ENCODE peak calls at places on chromosomes 16 and 17, in eight cellular contexts. U is OCI-LY7, W is GM23338, K is mesendoderm, V is fibroblast of lung, S is mammary epithelial cell, H is IMR-90, N is PC-3. M is an unnamed sample.

GRCh38 chr16:59249049-59249448 is 514.9 kb upstream of the GOT2 start:
- DNase-seq in N (no peak), H (no peak), V (no peak), W (peak), K (peak), U (no peak), S (no peak), M (peak)

GRCh38 chr17:68450391-68450790 is 6.9 kb downstream of the WIPI1 start:
- DNase-seq in S (no peak), H (no peak), U (no peak), K (no peak), W (no peak), V (no peak), N (no peak), M (no peak)

GRCh38 chr17:70100983-70101382 is 26.0 kb downstream of the KCNJ16 start:
- DNase-seq in U (no peak), S (no peak), H (no peak), N (peak), V (no peak), W (no peak), K (no peak), M (no peak)

GRCh38 chr17:38554430-38555350 is 51.1 kb downstream of the SRCIN1 start:
- DNase-seq in H (peak), N (peak), U (no peak), V (peak), K (no peak), W (no peak), S (peak), M (no peak)

GRCh38 chr16:47499700-47500264 is 38.7 kb downstream of the PHKB start:
- DNase-seq in H (no peak), U (no peak), W (no peak), S (no peak), N (no peak), K (no peak), V (no peak), M (no peak)

GRCh38 chr17:17258998-17259397 is 22.0 kb upstream of the FLCN start:
- DNase-seq in W (no peak), U (no peak), S (no peak), K (no peak), V (no peak), N (no peak), H (no peak), M (no peak)

GRCh38 chr17:21602176-21602575 is 90.1 kb upstream of the KCNJ18 start:
- DNase-seq in W (no peak), U (no peak), K (no peak), H (no peak), S (no peak), N (no peak), V (no peak), M (no peak)

GRCh38 chr16:60107467-60107866 is 1373.4 kb upstream of the GOT2 start:
- DNase-seq in U (no peak), H (no peak), S (peak), V (peak), N (peak), W (no peak), K (no peak), M (no peak)

GRCh38 chr17:40364906-40365305 is 369 bp upstream of the GJD3 start:
- DNase-seq in V (no peak), W (no peak), U (no peak), N (no peak), H (no peak), S (no peak), K (no peak), M (no peak)

GRCh38 chr17:74220966-74221814 is 7.8 kb downstream of the TTYH2 start:
- DNase-seq in H (no peak), N (no peak), S (no peak), K (no peak), W (no peak), V (no peak), U (no peak), M (peak)

GRCh38 chr16:64696872-64697271 is 425.0 kb downstream of the CDH11 start:
- DNase-seq in K (no peak), V (no peak), H (no peak), W (no peak), N (no peak), S (no peak), U (no peak), M (no peak)

GRCh38 chr17:59298512-59298911 is 32.9 kb upstream of the YPEL2 start:
- DNase-seq in W (no peak), K (no peak), V (no peak), N (no peak), H (no peak), U (no peak), S (no peak), M (no peak)

GRCh38 chr16:66894948-66895696 is 14.8 kb downstream of the PDP2 start:
- DNase-seq in W (peak), U (peak), V (peak), S (peak), K (peak), H (peak), N (peak), M (peak)

GRCh38 chr17:65365209-65365608 is 196.2 kb downstream of the AXIN2 start:
- DNase-seq in V (no peak), U (no peak), N (no peak), W (no peak), H (no peak), S (no peak), K (no peak), M (no peak)

GRCh38 chr17:48016112-48016511 is 21.5 kb downstream of the COPZ2 start:
- DNase-seq in N (peak), K (peak), H (peak), V (peak), U (no peak), W (no peak), S (no peak), M (peak)

GRCh38 chr16:29701214-29701555 is 22.2 kb downstream of the QPRT start:
- DNase-seq in U (no peak), S (no peak), H (no peak), N (no peak), V (no peak), K (no peak), W (no peak), M (no peak)

GRCh38 chr17:40564195-40564882 is 933 bp downstream of the CCR7 start:
- DNase-seq in H (no peak), W (no peak), U (no peak), N (no peak), S (no peak), K (no peak), V (no peak), M (no peak)

GRCh38 chr17:44069974-44070454 is 521 bp upstream of the G6PC3 start:
- DNase-seq in N (no peak), W (peak), U (peak), K (peak), H (no peak), V (peak), S (peak), M (peak)

GRCh38 chr16:30606004-30606403 is 4.2 kb downstream of the ZNF689 start:
- DNase-seq in V (no peak), H (no peak), K (no peak), N (no peak), U (no peak), S (no peak), W (no peak), M (no peak)

GRCh38 chr16:89142474-89143197 is 28.9 kb upstream of the CDH15 start:
- DNase-seq in V (no peak), N (no peak), H (no peak), S (no peak), K (no peak), U (no peak), W (no peak), M (peak)

GRCh38 chr16:87393680-87394055 is 1.5 kb downstream of the MAP1LC3B start:
- DNase-seq in S (no peak), U (no peak), N (no peak), W (no peak), V (no peak), K (no peak), H (no peak), M (no peak)

GRCh38 chr17:50259484-50260324 is 14.6 kb upstream of the TMEM92 start:
- DNase-seq in N (no peak), K (no peak), H (no peak), W (no peak), S (no peak), U (no peak), V (peak), M (peak)

GRCh38 chr17:78839173-78839761 is 1.3 kb downstream of the USP36 start:
- DNase-seq in V (peak), W (no peak), S (peak), H (peak), U (peak), N (peak), K (peak), M (peak)

GRCh38 chr17:76529224-76529642 is 8.3 kb downstream of the CYGB start:
- DNase-seq in W (no peak), V (peak), U (peak), H (peak), S (peak), N (peak), K (no peak), M (peak)

GRCh38 chr17:28112199-28112995 is 69.9 kb downstream of the NLK start:
- DNase-seq in W (no peak), N (peak), S (no peak), K (peak), U (no peak), V (peak), H (peak), M (no peak)

GRCh38 chr17:20967776-20968175 is 75.0 kb downstream of the USP22 start:
- DNase-seq in V (no peak), W (no peak), H (peak), N (no peak), U (no peak), K (peak), S (no peak), M (no peak)

GRCh38 chr17:39461911-39462641 is 790 bp downstream of the CDK12 start:
- DNase-seq in N (peak), U (peak), K (peak), V (peak), H (peak), W (peak), S (peak), M (no peak)

GRCh38 chr17:37828313-37829124 is 83.7 kb upstream of the HNF1B start:
- DNase-seq in V (peak), N (peak), S (no peak), K (peak), W (no peak), H (peak), U (no peak), M (no peak)

GRCh38 chr16:49540836-49541235 is 167.2 kb downstream of the C16orf78 start:
- DNase-seq in K (no peak), H (no peak), W (no peak), V (no peak), N (no peak), S (no peak), U (no peak), M (peak)

GRCh38 chr17:49859991-49860953 is 12.4 kb upstream of the TAC4 start:
- DNase-seq in H (no peak), U (no peak), S (no peak), N (peak), W (peak), V (no peak), K (peak), M (peak)

DNA sequence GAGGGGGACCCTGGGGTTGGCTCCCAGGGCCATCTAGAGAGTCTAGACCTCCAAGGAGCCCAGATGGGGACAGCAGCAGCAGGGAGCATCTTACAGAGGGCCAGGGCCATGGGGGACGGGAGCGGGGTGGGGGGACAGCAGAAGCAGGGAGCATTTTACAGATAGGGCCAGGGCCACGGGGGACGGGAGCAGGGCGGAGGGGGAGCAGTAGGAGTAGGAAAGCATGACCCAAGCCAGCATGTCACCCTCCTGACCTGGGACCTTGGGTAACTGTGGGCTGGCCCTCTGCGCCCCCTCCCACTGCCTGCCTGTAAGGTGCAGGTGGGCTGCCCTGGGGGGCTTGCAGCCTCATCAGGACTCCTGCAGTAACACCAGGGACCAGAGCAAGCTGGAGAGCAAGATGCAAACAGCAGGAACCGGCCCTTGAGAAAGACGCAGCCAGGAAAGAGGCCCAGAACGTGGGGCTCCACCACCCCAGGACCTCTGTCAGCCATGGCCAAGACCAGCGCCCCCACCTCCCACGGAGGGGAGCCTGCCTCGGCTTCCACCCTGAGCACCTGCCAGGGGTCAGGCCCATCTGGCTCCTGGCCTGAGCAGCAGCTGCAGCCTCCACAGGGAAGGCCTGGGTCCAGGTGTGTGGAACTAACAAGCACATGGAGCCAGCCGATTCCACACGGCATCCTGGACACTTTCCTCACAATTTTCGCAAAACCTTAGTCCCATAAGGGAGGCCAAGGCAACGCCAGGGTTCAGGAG is 2.4 kb downstream of the ZNF598 start:
- DNase-seq in U (no peak), S (no peak), V (no peak), W (no peak), K (no peak), N (no peak), H (no peak), M (no peak)
- H3K4me2 ChIP-seq in U (peak), S (peak), V (peak), W (peak), K (no peak), N (peak), H (peak), M (peak)

GRCh38 chr17:56897646-56898424 is 16.0 kb downstream of the TRIM25 start:
- DNase-seq in S (no peak), N (no peak), V (no peak), H (no peak), K (no peak), W (no peak), U (peak), M (no peak)

GRCh38 chr17:56898874-56899273 is 15.0 kb downstream of the TRIM25 start:
- DNase-seq in U (no peak), N (no peak), S (no peak), H (no peak), V (no peak), K (no peak), W (no peak), M (no peak)

GRCh38 chr17:56899403-56899802 is 14.4 kb downstream of the TRIM25 start:
- DNase-seq in W (no peak), V (no peak), N (no peak), U (no peak), H (no peak), S (no peak), K (no peak), M (no peak)

GRCh38 chr17:56903560-56903959 is 10.3 kb downstream of the TRIM25 start:
- DNase-seq in V (no peak), N (no peak), H (no peak), W (no peak), K (no peak), U (no peak), S (no peak), M (no peak)

GRCh38 chr17:56902350-56902749 is 11.5 kb downstream of the TRIM25 start:
- DNase-seq in K (peak), H (peak), N (peak), S (peak), V (peak), W (no peak), U (no peak), M (peak)
- H3K27ac ChIP-seq in K (no peak), H (no peak), N (peak), S (peak), V (no peak), W (no peak), U (no peak), M (peak)

DNA sequence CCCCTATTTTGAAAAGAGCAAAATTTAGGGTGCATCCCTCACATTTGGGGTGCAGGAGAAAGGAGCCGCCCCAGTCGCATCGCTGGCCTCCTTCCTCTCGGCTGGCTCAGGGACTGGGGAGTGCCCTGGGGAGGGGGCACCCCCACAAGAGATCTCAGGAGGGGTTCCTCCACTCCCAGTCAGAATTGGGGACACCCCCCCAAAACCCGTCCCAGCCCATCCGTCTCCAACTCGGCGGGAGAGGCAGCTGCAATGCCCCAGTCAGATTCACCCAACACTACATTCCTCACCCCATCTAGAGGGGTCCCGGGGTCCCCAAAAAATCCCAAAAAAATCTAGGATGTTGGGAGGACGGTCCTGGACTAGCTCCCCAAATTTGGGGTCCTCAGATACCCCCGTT is 3.4 kb upstream of the BCL6B start:
- DNase-seq in N (no peak), V (no peak), U (no peak), S (no peak), W (no peak), K (no peak), H (no peak), M (peak)
- H3K4me2 ChIP-seq in N (peak), V (peak), U (no peak), S (peak), W (peak), K (no peak), H (peak), M (peak)

GRCh38 chr17:6474376-6474775 is 30.1 kb downstream of the PIMREG start:
- DNase-seq in N (no peak), V (no peak), K (no peak), S (no peak), W (no peak), H (no peak), U (no peak), M (peak)
- H3K27ac ChIP-seq in N (no peak), V (no peak), K (no peak), S (no peak), W (no peak), H (no peak), U (no peak), M (no peak)

GRCh38 chr17:8020776-8021564 is 17.9 kb upstream of the ALOX15B start:
- DNase-seq in H (no peak), K (no peak), W (no peak), N (no peak), S (no peak), U (no peak), V (no peak), M (no peak)

GRCh38 chr17:8018436-8018835 is 16.0 kb downstream of the GUCY2D start:
- DNase-seq in W (no peak), U (no peak), N (no peak), H (no peak), V (no peak), S (no peak), K (no peak), M (no peak)

GRCh38 chr17:8019665-8020064 is 17.2 kb downstream of the GUCY2D start:
- DNase-seq in N (peak), K (no peak), S (peak), U (no peak), H (peak), V (peak), W (no peak), M (peak)

GRCh38 chr17:8020251-8020650 is 17.8 kb downstream of the GUCY2D start:
- DNase-seq in N (no peak), W (no peak), U (no peak), S (no peak), K (no peak), V (no peak), H (no peak), M (no peak)

DNA sequence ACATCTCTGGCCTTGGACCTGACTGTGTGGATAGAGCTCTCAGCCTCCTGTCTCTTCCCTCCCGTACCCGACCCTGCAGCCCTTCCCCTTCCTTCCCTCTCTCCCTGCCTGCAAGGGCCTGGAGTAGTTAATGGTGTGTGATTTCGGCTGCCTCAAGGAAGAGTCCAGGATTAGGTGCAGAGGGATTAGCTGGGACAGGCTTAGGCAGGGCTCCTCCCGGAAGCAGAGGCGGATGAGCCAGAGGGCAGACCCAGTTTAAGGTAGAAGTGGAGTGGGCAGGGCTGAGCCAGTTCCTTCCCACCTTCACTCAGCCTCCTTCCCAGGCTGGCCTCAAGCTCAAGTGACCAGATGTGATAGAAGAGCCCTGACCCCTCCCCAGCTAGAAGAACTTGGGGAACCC is 16.7 kb downstream of the GUCY2D start:
- DNase-seq in U (no peak), N (no peak), S (peak), V (no peak), W (no peak), H (no peak), K (peak), M (peak)
- H3K4me2 ChIP-seq in U (no peak), N (peak), S (peak), V (no peak), W (no peak), H (no peak), K (no peak), M (no peak)

GRCh38 chr17:2050871-2051387 is 4.0 kb upstream of the HIC1 start:
- DNase-seq in S (no peak), W (peak), N (peak), U (no peak), V (peak), H (peak), K (no peak), M (peak)

GRCh38 chr17:2049333-2050245 is 5.3 kb upstream of the HIC1 start:
- DNase-seq in N (peak), K (peak), W (peak), V (peak), S (peak), H (peak), U (peak), M (peak)

GRCh38 chr17:2051388-2052237 is 3.3 kb upstream of the HIC1 start:
- DNase-seq in V (no peak), H (no peak), S (peak), K (no peak), W (no peak), N (no peak), U (no peak), M (no peak)

GRCh38 chr17:2048805-2049204 is 6.1 kb upstream of the HIC1 start:
- DNase-seq in V (no peak), S (no peak), N (no peak), U (no peak), H (no peak), W (no peak), K (peak), M (no peak)

GRCh38 chr17:2050246-2050866 is 4.5 kb upstream of the HIC1 start:
- DNase-seq in S (peak), H (peak), U (peak), W (peak), N (peak), V (peak), K (peak), M (peak)
- H3K27ac ChIP-seq in S (no peak), H (no peak), U (no peak), W (no peak), N (no peak), V (no peak), K (no peak), M (no peak)

DNA sequence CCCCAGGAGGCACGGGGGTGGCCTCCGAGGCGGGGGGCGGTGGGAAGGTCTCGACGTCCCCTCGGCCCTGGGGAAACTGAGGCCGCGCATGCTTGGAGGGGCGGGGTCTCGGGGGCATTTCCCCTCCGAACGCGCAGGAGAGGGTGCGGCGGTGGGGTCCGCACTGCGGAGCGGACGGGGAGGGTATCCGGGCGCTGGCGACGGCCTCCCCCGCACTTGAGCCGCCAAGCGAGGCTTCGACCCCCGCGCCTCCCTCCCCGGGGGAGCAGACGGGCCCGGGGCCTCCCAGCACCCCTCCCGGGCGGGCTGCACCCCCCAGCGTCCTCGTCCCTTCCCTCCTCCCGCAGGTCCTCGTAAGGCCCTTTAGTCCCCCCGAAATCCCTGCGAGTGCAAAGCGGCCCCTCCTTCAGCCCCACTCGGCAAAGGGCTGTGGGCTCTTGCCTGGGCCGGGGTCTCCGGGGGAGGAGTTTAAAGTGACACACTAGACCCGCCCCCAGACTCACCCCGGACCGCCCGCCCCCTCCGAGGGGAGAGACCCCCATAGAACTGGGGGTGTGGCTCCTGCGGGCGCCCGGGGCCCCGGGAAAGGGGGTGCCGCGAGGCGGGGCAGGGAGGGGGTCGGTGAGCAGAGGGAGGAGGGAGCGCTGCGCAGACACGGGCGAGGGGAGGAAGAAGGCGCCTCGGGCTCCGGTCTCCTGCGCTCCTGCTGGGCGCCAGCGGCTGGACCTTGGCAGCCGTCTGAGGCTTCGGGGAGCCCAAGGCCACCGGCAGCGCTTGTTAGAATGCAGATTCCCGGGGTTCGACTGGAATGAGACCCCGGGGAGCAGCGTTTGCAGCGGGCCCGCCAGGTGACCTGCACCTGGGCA is 642 bp downstream of the BAIAP3 start:
- DNase-seq in U (no peak), K (no peak), V (no peak), S (no peak), W (peak), N (no peak), H (no peak), M (no peak)
- H3K4me2 ChIP-seq in U (no peak), K (no peak), V (peak), S (peak), W (peak), N (peak), H (no peak), M (no peak)

M was measured in osteoblast.